ENCODE peak calls at places on chromosomes 3 and 15, in eight cellular contexts. One of them, this sample, is unnamed.

GRCh38 chr3:74532446-74532845 is 82.0 kb downstream of the CNTN3 start:
- DNase-seq in tibial nerve: no peak
- DNase-seq in GM12878: no peak
- DNase-seq in H1: no peak
- DNase-seq in transverse colon: no peak
- DNase-seq in A549: no peak
- DNase-seq in K562: no peak
- DNase-seq in suprapubic skin: no peak
- DNase-seq in this sample: no peak

GRCh38 chr3:183188895-183189462 is 26.4 kb upstream of the LAMP3 start:
- DNase-seq in H1: peak; percentile 73
- DNase-seq in A549: peak; percentile 14
- DNase-seq in GM12878: no peak
- DNase-seq in K562: peak; percentile 72
- DNase-seq in suprapubic skin: no peak
- DNase-seq in transverse colon: peak; percentile 43
- DNase-seq in tibial nerve: no peak
- DNase-seq in this sample: no peak

GRCh38 chr3:13130464-13131193 is 57.4 kb upstream of the IQSEC1 start:
- DNase-seq in tibial nerve: no peak
- DNase-seq in GM12878: no peak
- DNase-seq in suprapubic skin: no peak
- DNase-seq in A549: no peak
- DNase-seq in K562: no peak
- DNase-seq in H1: no peak
- DNase-seq in transverse colon: no peak
- DNase-seq in this sample: no peak

GRCh38 chr3:11699083-11699427 is 55.3 kb upstream of the VGLL4 start:
- DNase-seq in K562: no peak
- DNase-seq in GM12878: no peak
- DNase-seq in suprapubic skin: no peak
- DNase-seq in H1: no peak
- DNase-seq in transverse colon: no peak
- DNase-seq in A549: no peak
- DNase-seq in tibial nerve: no peak
- DNase-seq in this sample: no peak

GRCh38 chr3:173553635-173554280 is 156.2 kb downstream of the NLGN1 start:
- DNase-seq in H1: no peak
- DNase-seq in K562: no peak
- DNase-seq in A549: peak; percentile 2
- DNase-seq in transverse colon: no peak
- DNase-seq in suprapubic skin: no peak
- DNase-seq in GM12878: no peak
- DNase-seq in tibial nerve: no peak
- DNase-seq in this sample: no peak

GRCh38 chr15:76203346-76203745 is 107.9 kb downstream of the ETFA start:
- DNase-seq in transverse colon: no peak
- DNase-seq in A549: no peak
- DNase-seq in suprapubic skin: no peak
- DNase-seq in tibial nerve: no peak
- DNase-seq in GM12878: no peak
- DNase-seq in K562: no peak
- DNase-seq in H1: no peak
- DNase-seq in this sample: no peak

GRCh38 chr15:25864966-25865365 is 1.8 kb upstream of the ATP10A start:
- DNase-seq in A549: no peak
- DNase-seq in transverse colon: no peak
- DNase-seq in GM12878: no peak
- DNase-seq in suprapubic skin: no peak
- DNase-seq in H1: no peak
- DNase-seq in tibial nerve: no peak
- DNase-seq in K562: no peak
- DNase-seq in this sample: no peak

GRCh38 chr3:158668506-158668905 is 3.9 kb downstream of the LXN start:
- DNase-seq in K562: no peak
- DNase-seq in suprapubic skin: no peak
- DNase-seq in A549: no peak
- DNase-seq in H1: no peak
- DNase-seq in transverse colon: no peak
- DNase-seq in GM12878: no peak
- DNase-seq in tibial nerve: peak; percentile 12
- DNase-seq in this sample: no peak

GRCh38 chr15:81256916-81257315 is 60.2 kb downstream of the IL16 start:
- DNase-seq in H1: no peak
- DNase-seq in transverse colon: no peak
- DNase-seq in suprapubic skin: no peak
- DNase-seq in tibial nerve: no peak
- DNase-seq in GM12878: no peak
- DNase-seq in A549: no peak
- DNase-seq in K562: peak; percentile 30
- DNase-seq in this sample: no peak

GRCh38 chr15:48855501-48856440 is 22.2 kb upstream of the EID1 start:
- DNase-seq in K562: peak; percentile 65
- DNase-seq in H1: no peak
- DNase-seq in suprapubic skin: no peak
- DNase-seq in transverse colon: peak; percentile 40
- DNase-seq in A549: peak; percentile 15
- DNase-seq in tibial nerve: peak; percentile 42
- DNase-seq in GM12878: no peak
- DNase-seq in this sample: no peak

GRCh38 chr3:61683409-61684261 is 122.3 kb downstream of the PTPRG start:
- DNase-seq in transverse colon: no peak
- DNase-seq in tibial nerve: peak; percentile 34
- DNase-seq in A549: no peak
- DNase-seq in GM12878: no peak
- DNase-seq in suprapubic skin: no peak
- DNase-seq in H1: no peak
- DNase-seq in K562: no peak
- DNase-seq in this sample: no peak

GRCh38 chr3:123157209-123157597 is 44.5 kb upstream of the SEC22A start:
- DNase-seq in tibial nerve: no peak
- DNase-seq in suprapubic skin: no peak
- DNase-seq in transverse colon: no peak
- DNase-seq in K562: no peak
- DNase-seq in H1: peak; percentile 22
- DNase-seq in GM12878: no peak
- DNase-seq in A549: no peak
- DNase-seq in this sample: peak; percentile 45
- TF ChIP-seq EP300 in tibial nerve: no peak
- TF ChIP-seq EP300 in suprapubic skin: no peak
- TF ChIP-seq EP300 in transverse colon: no peak
- TF ChIP-seq EP300 in K562: no peak
- TF ChIP-seq EP300 in H1: no peak
- TF ChIP-seq EP300 in GM12878: no peak
- TF ChIP-seq EP300 in A549: no peak
- TF ChIP-seq EP300 in this sample: no peak

GRCh38 chr15:100172356-100173024 is 169.3 kb downstream of the ADAMTS17 start:
- DNase-seq in H1: no peak
- DNase-seq in suprapubic skin: no peak
- DNase-seq in GM12878: no peak
- DNase-seq in tibial nerve: no peak
- DNase-seq in K562: no peak
- DNase-seq in transverse colon: no peak
- DNase-seq in A549: no peak
- DNase-seq in this sample: no peak

GRCh38 chr15:100170673-100171210 is 171.0 kb downstream of the ADAMTS17 start:
- DNase-seq in tibial nerve: no peak
- DNase-seq in suprapubic skin: no peak
- DNase-seq in A549: no peak
- DNase-seq in H1: no peak
- DNase-seq in K562: no peak
- DNase-seq in GM12878: no peak
- DNase-seq in transverse colon: no peak
- DNase-seq in this sample: no peak

GRCh38 chr15:100169615-100170279 is 172.0 kb downstream of the ADAMTS17 start:
- DNase-seq in suprapubic skin: no peak
- DNase-seq in H1: no peak
- DNase-seq in K562: no peak
- DNase-seq in A549: no peak
- DNase-seq in GM12878: no peak
- DNase-seq in tibial nerve: no peak
- DNase-seq in transverse colon: no peak
- DNase-seq in this sample: no peak

GRCh38 chr15:100170280-100170654 is 171.5 kb downstream of the ADAMTS17 start:
- DNase-seq in H1: no peak
- DNase-seq in GM12878: peak; percentile 89
- DNase-seq in tibial nerve: no peak
- DNase-seq in A549: no peak
- DNase-seq in K562: no peak
- DNase-seq in suprapubic skin: no peak
- DNase-seq in transverse colon: no peak
- DNase-seq in this sample: no peak

DNA sequence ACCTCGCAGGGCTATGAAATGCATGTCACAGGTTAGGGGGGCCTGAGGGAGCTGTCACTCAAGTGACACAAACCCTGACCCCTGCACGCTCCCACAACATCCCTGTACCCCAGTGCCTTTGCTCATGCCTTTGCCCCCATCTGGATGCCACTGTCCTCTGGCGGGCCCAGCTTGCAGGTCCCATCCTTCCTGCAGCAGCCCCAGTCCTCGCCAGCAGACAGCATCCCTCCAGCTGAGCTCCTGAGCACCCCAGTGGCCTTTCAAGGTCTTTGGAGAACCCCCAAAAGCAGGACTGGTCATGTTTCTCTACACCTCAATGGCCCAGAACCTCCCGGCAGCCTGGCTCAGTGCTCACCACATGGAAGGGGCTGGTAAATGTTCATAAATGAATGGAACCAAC is 170.4 kb downstream of the ADAMTS17 start:
- DNase-seq in K562: no peak
- DNase-seq in transverse colon: no peak
- DNase-seq in H1: no peak
- DNase-seq in A549: no peak
- DNase-seq in GM12878: no peak
- DNase-seq in tibial nerve: no peak
- DNase-seq in suprapubic skin: no peak
- DNase-seq in this sample: no peak
- H3K9me3 ChIP-seq in K562: no peaks in the 10 kb centered on the region
- H3K9me3 ChIP-seq in transverse colon: peaks cover 15% of the 10 kb centered on the region
- H3K9me3 ChIP-seq in H1: no peaks in the 10 kb centered on the region
- H3K9me3 ChIP-seq in A549: peaks cover 23% of the 10 kb centered on the region
- H3K9me3 ChIP-seq in GM12878: peaks cover 29% of the 10 kb centered on the region
- H3K9me3 ChIP-seq in tibial nerve: peaks cover 13% of the 10 kb centered on the region
- H3K9me3 ChIP-seq in suprapubic skin: peaks cover 9% of the 10 kb centered on the region
- H3K9me3 ChIP-seq in this sample: peaks cover 14% of the 10 kb centered on the region

DNA sequence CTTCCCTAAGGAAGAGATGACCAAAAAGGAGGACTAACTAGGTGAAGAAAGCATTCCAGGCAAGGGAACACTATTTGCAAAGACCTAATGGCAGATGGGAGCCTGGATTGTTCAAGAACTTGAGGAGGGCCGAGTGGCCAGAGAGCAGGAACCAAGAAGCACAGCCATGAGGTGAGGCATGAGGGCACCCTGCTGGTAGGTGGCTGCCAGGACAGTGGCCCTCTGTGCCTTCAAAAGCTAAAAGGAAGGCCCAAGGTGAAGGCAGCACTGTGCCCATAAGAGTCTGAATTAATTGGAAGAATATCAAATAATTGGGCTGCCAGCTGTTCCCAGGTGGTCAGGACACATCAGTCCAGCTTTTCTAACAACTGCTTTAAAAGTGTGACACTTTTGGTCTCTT is 27.9 kb upstream of the CTDSPL start:
- DNase-seq in K562: no peak
- DNase-seq in GM12878: no peak
- DNase-seq in transverse colon: no peak
- DNase-seq in suprapubic skin: no peak
- DNase-seq in H1: no peak
- DNase-seq in A549: peak; percentile 10
- DNase-seq in tibial nerve: no peak
- DNase-seq in this sample: no peak
- TF ChIP-seq EP300 in K562: no peak
- TF ChIP-seq EP300 in GM12878: no peak
- TF ChIP-seq EP300 in transverse colon: no peak
- TF ChIP-seq EP300 in suprapubic skin: no peak
- TF ChIP-seq EP300 in H1: no peak
- TF ChIP-seq EP300 in A549: no peak
- TF ChIP-seq EP300 in tibial nerve: no peak
- TF ChIP-seq EP300 in this sample: no peak

GRCh38 chr15:22240403-22240802 is 160.1 kb downstream of the OR4M2 start:
- DNase-seq in A549: no peak
- DNase-seq in tibial nerve: no peak
- DNase-seq in H1: no peak
- DNase-seq in transverse colon: no peak
- DNase-seq in GM12878: no peak
- DNase-seq in K562: no peak
- DNase-seq in suprapubic skin: no peak
- DNase-seq in this sample: no peak

GRCh38 chr15:22236469-22236868 is 156.1 kb downstream of the OR4M2 start:
- DNase-seq in A549: no peak
- DNase-seq in GM12878: no peak
- DNase-seq in transverse colon: no peak
- DNase-seq in suprapubic skin: no peak
- DNase-seq in tibial nerve: no peak
- DNase-seq in K562: no peak
- DNase-seq in H1: no peak
- DNase-seq in this sample: no peak

GRCh38 chr15:22239806-22240180 is 159.5 kb downstream of the OR4M2 start:
- DNase-seq in K562: no peak
- DNase-seq in suprapubic skin: no peak
- DNase-seq in H1: no peak
- DNase-seq in GM12878: no peak
- DNase-seq in transverse colon: no peak
- DNase-seq in tibial nerve: no peak
- DNase-seq in A549: no peak
- DNase-seq in this sample: no peak

GRCh38 chr15:22240951-22241350 is 160.6 kb downstream of the OR4M2 start:
- DNase-seq in transverse colon: no peak
- DNase-seq in suprapubic skin: no peak
- DNase-seq in K562: no peak
- DNase-seq in GM12878: no peak
- DNase-seq in A549: no peak
- DNase-seq in H1: no peak
- DNase-seq in tibial nerve: no peak
- DNase-seq in this sample: no peak

GRCh38 chr15:22237891-22238275 is 157.6 kb downstream of the OR4M2 start:
- DNase-seq in H1: no peak
- DNase-seq in K562: no peak
- DNase-seq in tibial nerve: no peak
- DNase-seq in A549: no peak
- DNase-seq in GM12878: no peak
- DNase-seq in suprapubic skin: no peak
- DNase-seq in transverse colon: no peak
- DNase-seq in this sample: no peak
- H3K9me3 ChIP-seq in H1: peaks cover 33% of the 10 kb centered on the region
- H3K9me3 ChIP-seq in K562: no peaks in the 10 kb centered on the region
- H3K9me3 ChIP-seq in tibial nerve: no peaks in the 10 kb centered on the region
- H3K9me3 ChIP-seq in A549: peaks cover 23% of the 10 kb centered on the region
- H3K9me3 ChIP-seq in GM12878: no peaks in the 10 kb centered on the region
- H3K9me3 ChIP-seq in suprapubic skin: no peaks in the 10 kb centered on the region
- H3K9me3 ChIP-seq in transverse colon: no peaks in the 10 kb centered on the region
- H3K9me3 ChIP-seq in this sample: no peaks in the 10 kb centered on the region